ENCODE peak calls at places on chromosomes 11 and 22, in six cellular contexts. One of them, this sample, is unnamed.

GRCh38 chr11:10064828-10065227 is 229.2 kb downstream of the SBF2 start:
- DNase-seq in right lobe of liver: no peak
- DNase-seq in astrocyte of the spinal cord: no peak
- DNase-seq in fibroblast of villous mesenchyme: no peak
- DNase-seq in dorsolateral prefrontal cortex: no peak
- DNase-seq in heart left ventricle: no peak
- DNase-seq in this sample: no peak

GRCh38 chr11:90252053-90252452 is 29.2 kb upstream of the CHORDC1 start:
- DNase-seq in right lobe of liver: no peak
- DNase-seq in astrocyte of the spinal cord: no peak
- DNase-seq in fibroblast of villous mesenchyme: no peak
- DNase-seq in dorsolateral prefrontal cortex: no peak
- DNase-seq in heart left ventricle: no peak
- DNase-seq in this sample: no peak

GRCh38 chr22:21641795-21642583 is at the start of gene SDF2L1:
- DNase-seq in right lobe of liver: peak
- DNase-seq in astrocyte of the spinal cord: peak
- DNase-seq in fibroblast of villous mesenchyme: peak
- DNase-seq in dorsolateral prefrontal cortex: peak
- DNase-seq in heart left ventricle: peak
- DNase-seq in this sample: peak

GRCh38 chr11:6782720-6783119 is at the start of gene OR2AG1:
- DNase-seq in right lobe of liver: no peak
- DNase-seq in astrocyte of the spinal cord: no peak
- DNase-seq in fibroblast of villous mesenchyme: no peak
- DNase-seq in dorsolateral prefrontal cortex: no peak
- DNase-seq in heart left ventricle: no peak
- DNase-seq in this sample: no peak

GRCh38 chr11:61919113-61919840 is 1.9 kb upstream of the RAB3IL1 start:
- DNase-seq in right lobe of liver: no peak
- DNase-seq in astrocyte of the spinal cord: no peak
- DNase-seq in fibroblast of villous mesenchyme: no peak
- DNase-seq in dorsolateral prefrontal cortex: peak
- DNase-seq in heart left ventricle: no peak
- DNase-seq in this sample: no peak

GRCh38 chr11:77407613-77408012 is 66.3 kb downstream of the PAK1 start:
- DNase-seq in right lobe of liver: no peak
- DNase-seq in astrocyte of the spinal cord: peak
- DNase-seq in fibroblast of villous mesenchyme: peak
- DNase-seq in dorsolateral prefrontal cortex: peak
- DNase-seq in heart left ventricle: no peak
- DNase-seq in this sample: peak

GRCh38 chr11:124791626-124792341 is 8.4 kb downstream of the MSANTD2 start:
- DNase-seq in right lobe of liver: no peak
- DNase-seq in astrocyte of the spinal cord: no peak
- DNase-seq in fibroblast of villous mesenchyme: peak
- DNase-seq in dorsolateral prefrontal cortex: no peak
- DNase-seq in heart left ventricle: no peak
- DNase-seq in this sample: peak

GRCh38 chr11:47201015-47201414 is 13.8 kb upstream of the DDB2 start:
- DNase-seq in right lobe of liver: no peak
- DNase-seq in astrocyte of the spinal cord: no peak
- DNase-seq in fibroblast of villous mesenchyme: no peak
- DNase-seq in dorsolateral prefrontal cortex: no peak
- DNase-seq in heart left ventricle: no peak
- DNase-seq in this sample: no peak

DNA sequence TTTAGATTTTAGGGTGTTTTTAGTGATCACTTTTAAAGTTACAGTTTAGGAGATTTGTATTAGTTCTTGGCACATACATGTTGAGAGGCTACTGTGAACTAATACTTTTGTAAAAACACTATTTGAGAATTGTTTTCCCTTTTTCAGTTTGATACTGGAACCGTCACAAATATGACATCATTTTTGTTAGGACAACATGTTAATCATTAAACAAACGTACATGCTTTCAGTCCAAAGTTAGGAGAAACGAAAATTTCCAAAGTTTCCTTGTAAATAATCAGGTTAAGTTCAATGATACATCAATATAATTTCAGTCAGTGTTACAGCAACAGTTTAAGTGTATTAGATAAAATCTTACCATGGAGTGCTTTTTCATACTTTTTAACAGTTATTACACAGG is 53.1 kb downstream of the SPECC1L start:
- DNase-seq in right lobe of liver: no peak
- DNase-seq in astrocyte of the spinal cord: no peak
- DNase-seq in fibroblast of villous mesenchyme: no peak
- DNase-seq in dorsolateral prefrontal cortex: no peak
- DNase-seq in heart left ventricle: no peak
- DNase-seq in this sample: no peak
- H3K4me3 ChIP-seq in right lobe of liver: peak
- H3K4me3 ChIP-seq in astrocyte of the spinal cord: no peak
- H3K4me3 ChIP-seq in fibroblast of villous mesenchyme: no peak
- H3K4me3 ChIP-seq in dorsolateral prefrontal cortex: no peak
- H3K4me3 ChIP-seq in heart left ventricle: no peak
- H3K4me3 ChIP-seq in this sample: no peak

GRCh38 chr11:72238492-72239295 is 5.3 kb downstream of the PHOX2A start:
- DNase-seq in right lobe of liver: no peak
- DNase-seq in astrocyte of the spinal cord: no peak
- DNase-seq in fibroblast of villous mesenchyme: no peak
- DNase-seq in dorsolateral prefrontal cortex: no peak
- DNase-seq in heart left ventricle: no peak
- DNase-seq in this sample: no peak
- TF ChIP-seq CTCF in right lobe of liver: no peak
- TF ChIP-seq CTCF in astrocyte of the spinal cord: no peak
- TF ChIP-seq CTCF in fibroblast of villous mesenchyme: no peak
- TF ChIP-seq CTCF in dorsolateral prefrontal cortex: no peak
- TF ChIP-seq CTCF in heart left ventricle: no peak
- TF ChIP-seq CTCF in this sample: no peak

DNA sequence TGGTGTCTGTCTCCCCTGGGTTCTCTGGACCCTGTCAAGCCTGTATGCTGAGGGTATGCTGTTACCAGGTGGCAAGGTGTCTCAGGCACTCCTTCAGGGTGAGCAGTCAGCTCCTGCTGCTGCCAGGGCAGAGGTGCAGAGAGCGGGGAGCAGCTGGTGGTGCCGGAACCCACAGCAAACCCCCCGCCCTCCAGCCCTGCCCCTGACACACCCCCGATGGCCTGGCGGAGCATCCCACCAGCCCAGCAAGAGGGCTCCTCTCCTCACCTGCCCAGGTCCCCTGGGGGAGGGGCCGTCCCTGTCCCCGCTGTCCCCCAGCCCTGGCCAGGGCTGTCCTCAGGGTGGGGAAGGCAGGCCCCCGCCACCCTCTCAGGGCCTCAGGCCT is 12.0 kb upstream of the PIM3 start:
- DNase-seq in right lobe of liver: no peak
- DNase-seq in astrocyte of the spinal cord: no peak
- DNase-seq in fibroblast of villous mesenchyme: no peak
- DNase-seq in dorsolateral prefrontal cortex: no peak
- DNase-seq in heart left ventricle: no peak
- DNase-seq in this sample: no peak
- H3K4me3 ChIP-seq in right lobe of liver: peak
- H3K4me3 ChIP-seq in astrocyte of the spinal cord: no peak
- H3K4me3 ChIP-seq in fibroblast of villous mesenchyme: no peak
- H3K4me3 ChIP-seq in dorsolateral prefrontal cortex: no peak
- H3K4me3 ChIP-seq in heart left ventricle: no peak
- H3K4me3 ChIP-seq in this sample: no peak

DNA sequence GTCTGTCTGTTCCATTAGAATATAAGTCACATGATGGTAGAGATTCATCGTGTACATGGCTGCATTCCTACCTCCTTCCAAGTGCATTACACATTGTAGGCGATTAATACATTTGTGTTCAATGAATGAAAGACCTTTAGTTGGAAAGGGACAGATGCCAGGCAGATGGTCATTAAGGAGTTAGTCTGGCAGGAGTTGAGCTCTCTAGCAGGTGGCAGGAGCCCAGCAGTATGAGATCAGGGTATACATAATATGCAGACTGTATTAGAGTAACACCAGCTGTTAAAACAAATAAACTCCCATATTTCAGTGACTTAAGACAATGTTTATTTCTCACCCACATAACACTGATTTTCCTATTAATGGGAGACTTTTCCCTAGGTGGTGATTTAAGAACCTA is 147.7 kb upstream of the LARGE1 start:
- DNase-seq in right lobe of liver: no peak
- DNase-seq in astrocyte of the spinal cord: no peak
- DNase-seq in fibroblast of villous mesenchyme: no peak
- DNase-seq in dorsolateral prefrontal cortex: no peak
- DNase-seq in heart left ventricle: no peak
- DNase-seq in this sample: no peak
- TF ChIP-seq CTCF in right lobe of liver: no peak
- TF ChIP-seq CTCF in astrocyte of the spinal cord: no peak
- TF ChIP-seq CTCF in fibroblast of villous mesenchyme: no peak
- TF ChIP-seq CTCF in dorsolateral prefrontal cortex: no peak
- TF ChIP-seq CTCF in heart left ventricle: no peak
- TF ChIP-seq CTCF in this sample: no peak

GRCh38 chr11:125956371-125956770 is 10.5 kb downstream of the VSIG10L2 start:
- DNase-seq in right lobe of liver: no peak
- DNase-seq in astrocyte of the spinal cord: no peak
- DNase-seq in fibroblast of villous mesenchyme: peak
- DNase-seq in dorsolateral prefrontal cortex: peak
- DNase-seq in heart left ventricle: no peak
- DNase-seq in this sample: peak
- H3K4me3 ChIP-seq in right lobe of liver: no peak
- H3K4me3 ChIP-seq in astrocyte of the spinal cord: no peak
- H3K4me3 ChIP-seq in fibroblast of villous mesenchyme: no peak
- H3K4me3 ChIP-seq in dorsolateral prefrontal cortex: no peak
- H3K4me3 ChIP-seq in heart left ventricle: no peak
- H3K4me3 ChIP-seq in this sample: no peak

DNA sequence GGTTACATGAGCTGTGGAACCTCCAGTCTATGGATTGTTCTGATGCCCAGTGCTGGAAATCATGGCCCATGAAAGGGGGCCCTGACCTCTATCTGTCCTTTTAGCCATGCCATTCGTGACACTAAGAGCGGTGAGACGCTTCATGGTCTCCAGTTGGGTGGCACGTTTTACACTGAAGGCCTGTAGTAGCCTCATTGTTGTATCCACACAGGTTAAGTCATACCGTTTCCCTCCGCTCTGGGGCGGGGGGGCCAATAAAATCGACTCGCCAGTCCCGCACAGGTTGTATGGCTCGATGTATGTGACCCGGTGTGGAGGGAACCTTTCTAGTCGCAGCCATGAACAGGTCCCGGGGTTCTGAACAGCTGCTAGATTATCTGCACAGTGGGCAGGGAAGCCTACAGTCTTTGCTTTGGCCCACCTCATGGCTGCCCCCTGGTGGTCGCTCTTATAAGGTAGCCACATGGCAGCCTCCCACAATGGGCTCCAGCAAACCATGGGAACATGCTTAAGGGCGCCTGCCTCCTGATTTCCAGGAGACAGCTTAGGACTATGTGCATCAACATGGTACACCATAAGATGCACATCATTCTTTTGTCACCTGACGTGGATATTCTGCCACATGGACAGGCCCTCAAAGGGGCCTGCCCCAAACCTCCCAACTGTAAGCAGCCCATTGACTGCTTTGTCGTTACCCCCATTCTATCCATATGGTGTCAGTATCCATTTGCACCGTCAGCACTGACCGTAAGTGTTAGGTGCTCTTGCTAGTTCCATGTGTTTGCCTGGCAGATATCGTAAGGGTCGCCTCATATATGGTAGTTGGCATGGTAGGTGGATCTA is 19.7 kb upstream of the APOL3 start:
- DNase-seq in right lobe of liver: peak
- DNase-seq in astrocyte of the spinal cord: peak
- DNase-seq in fibroblast of villous mesenchyme: peak
- DNase-seq in dorsolateral prefrontal cortex: peak
- DNase-seq in heart left ventricle: peak
- DNase-seq in this sample: peak
- TF ChIP-seq CTCF in right lobe of liver: peak
- TF ChIP-seq CTCF in astrocyte of the spinal cord: peak
- TF ChIP-seq CTCF in fibroblast of villous mesenchyme: peak
- TF ChIP-seq CTCF in dorsolateral prefrontal cortex: peak
- TF ChIP-seq CTCF in heart left ventricle: peak
- TF ChIP-seq CTCF in this sample: peak

GRCh38 chr11:2302280-2302843 is 549 bp downstream of the TSPAN32 start:
- DNase-seq in right lobe of liver: no peak
- DNase-seq in astrocyte of the spinal cord: no peak
- DNase-seq in fibroblast of villous mesenchyme: no peak
- DNase-seq in dorsolateral prefrontal cortex: no peak
- DNase-seq in heart left ventricle: no peak
- DNase-seq in this sample: no peak
- H3K4me3 ChIP-seq in right lobe of liver: no peak
- H3K4me3 ChIP-seq in astrocyte of the spinal cord: no peak
- H3K4me3 ChIP-seq in fibroblast of villous mesenchyme: no peak
- H3K4me3 ChIP-seq in dorsolateral prefrontal cortex: no peak
- H3K4me3 ChIP-seq in heart left ventricle: peak
- H3K4me3 ChIP-seq in this sample: no peak

GRCh38 chr11:115869780-115870431 is 365.7 kb upstream of the CADM1 start:
- DNase-seq in right lobe of liver: no peak
- DNase-seq in astrocyte of the spinal cord: peak
- DNase-seq in fibroblast of villous mesenchyme: peak
- DNase-seq in dorsolateral prefrontal cortex: no peak
- DNase-seq in heart left ventricle: no peak
- DNase-seq in this sample: no peak
- TF ChIP-seq CTCF in right lobe of liver: peak
- TF ChIP-seq CTCF in astrocyte of the spinal cord: peak
- TF ChIP-seq CTCF in fibroblast of villous mesenchyme: no peak
- TF ChIP-seq CTCF in dorsolateral prefrontal cortex: no peak
- TF ChIP-seq CTCF in heart left ventricle: peak
- TF ChIP-seq CTCF in this sample: no peak

DNA sequence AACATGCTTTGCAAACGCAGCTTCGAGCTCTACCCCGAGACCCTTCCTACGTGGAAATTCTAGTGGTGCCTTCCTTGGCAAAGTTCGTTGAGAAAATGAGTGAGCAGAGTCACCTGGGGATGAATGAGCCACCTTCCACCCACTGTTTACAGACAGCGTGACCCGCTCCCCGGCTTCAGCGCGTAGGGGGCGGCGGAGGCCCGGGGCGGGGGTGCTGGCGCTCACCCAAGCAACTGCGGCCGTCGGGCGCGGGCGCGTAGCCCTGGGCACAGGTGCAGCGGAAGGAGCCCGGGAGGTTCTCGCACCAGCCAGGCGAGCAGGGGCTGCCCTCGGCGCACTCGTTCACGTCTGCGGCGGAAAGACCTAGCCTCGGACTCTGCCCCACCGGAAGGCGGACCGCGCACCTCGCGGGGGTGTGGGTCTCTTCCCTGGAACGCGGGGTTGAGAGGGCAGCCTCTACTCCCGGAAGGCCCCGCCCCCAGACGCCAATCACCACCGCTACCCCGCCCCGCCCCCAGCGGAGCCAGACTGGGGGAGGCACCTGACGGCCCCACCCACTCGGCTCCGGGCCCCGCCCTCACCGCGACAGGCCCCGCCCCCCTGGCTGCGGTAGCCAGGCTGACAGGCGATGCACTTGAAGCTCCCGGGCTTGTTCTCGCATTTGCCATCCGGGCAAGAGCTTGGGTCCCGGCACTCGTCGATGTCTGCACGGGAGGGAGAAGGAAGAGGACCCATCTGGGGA is 11.8 kb downstream of the LTBP3 start:
- DNase-seq in right lobe of liver: peak
- DNase-seq in astrocyte of the spinal cord: no peak
- DNase-seq in fibroblast of villous mesenchyme: no peak
- DNase-seq in dorsolateral prefrontal cortex: peak
- DNase-seq in heart left ventricle: peak
- DNase-seq in this sample: no peak
- H3K4me3 ChIP-seq in right lobe of liver: peak
- H3K4me3 ChIP-seq in astrocyte of the spinal cord: no peak
- H3K4me3 ChIP-seq in fibroblast of villous mesenchyme: no peak
- H3K4me3 ChIP-seq in dorsolateral prefrontal cortex: peak
- H3K4me3 ChIP-seq in heart left ventricle: peak
- H3K4me3 ChIP-seq in this sample: no peak

This sample was measured in choroid plexus epithelial cell.